ENCODE peak calls at places on chromosomes 16 and 17, in five cellular contexts. S is activated T-cell treated with anti-CD3 and anti-CD28 coated beads, Interleukin-2, amount 50 U/mL, for 1 hour; O is DMS 273 treated with DMSO at 0.1 percent for 48 hours; N is GM10248; U is stimulated activated CD4-positive, alpha-beta T cell treated with anti-CD3 and anti-CD28 coated beads, Interleukin-1b, Interleukin-23, amount 100 ng/mL, for 24 hours. P is an unnamed sample.

GRCh38 chr17:72976971-72977767 is 115.3 kb downstream of the SLC39A11 start:
- DNase-seq in O (no peak), U (no peak), S (no peak), N (no peak), P (no peak)

GRCh38 chr17:40065771-40066510 is 3.2 kb downstream of the THRA start:
- DNase-seq in S (no peak), O (no peak), N (no peak), U (no peak), P (peak; percentile 72)

GRCh38 chr17:34252138-34252889 is 2.8 kb upstream of the CCL2 start:
- DNase-seq in S (no peak), U (no peak), O (no peak), N (peak; percentile 51), P (peak; percentile 97)

GRCh38 chr16:58464047-58464915 is 35.7 kb upstream of the NDRG4 start:
- DNase-seq in N (no peak), S (no peak), U (no peak), O (no peak), P (no peak)

GRCh38 chr17:43611230-43611969 is 50.3 kb downstream of the MEOX1 start:
- DNase-seq in N (no peak), S (no peak), U (no peak), O (no peak), P (no peak)

GRCh38 chr16:11098601-11099377 is 154.4 kb downstream of the CLEC16A start:
- DNase-seq in S (no peak), N (no peak), O (no peak), U (no peak), P (peak; percentile 74)

GRCh38 chr16:69143116-69143515 is 10.7 kb downstream of the UTP4 start:
- DNase-seq in U (no peak), S (no peak), N (no peak), O (no peak), P (no peak)

GRCh38 chr17:40615295-40615988 is 32.2 kb downstream of the SMARCE1 start:
- DNase-seq in U (no peak), S (peak; percentile 57), O (no peak), N (peak; percentile 81), P (no peak)

GRCh38 chr16:29007865-29008593 is 23.2 kb downstream of the LAT start:
- DNase-seq in O (no peak), N (no peak), S (peak; percentile 63), U (no peak), P (no peak)

GRCh38 chr17:70913086-70913485 is 743.8 kb downstream of the KCNJ2 start:
- DNase-seq in O (no peak), N (no peak), U (no peak), S (no peak), P (no peak)

GRCh38 chr17:78572277-78573205 is 4.7 kb downstream of the DNAH17 start:
- DNase-seq in S (no peak), N (no peak), O (no peak), U (no peak), P (no peak)

GRCh38 chr16:51426276-51426675 is 275.2 kb upstream of the SALL1 start:
- DNase-seq in U (no peak), N (no peak), O (no peak), S (no peak), P (no peak)

GRCh38 chr17:41801374-41802062 is 10.2 kb downstream of the P3H4 start:
- DNase-seq in U (peak; percentile 64), N (peak; percentile 87), S (peak; percentile 80), O (peak; percentile 28), P (peak; percentile 94)

GRCh38 chr17:35984140-35984539 is 2.4 kb downstream of the CCL14 start:
- DNase-seq in U (no peak), S (no peak), N (no peak), O (no peak), P (no peak)

GRCh38 chr16:9823510-9823909 is 358.7 kb downstream of the GRIN2A start:
- DNase-seq in O (no peak), S (no peak), N (no peak), U (no peak), P (no peak)